ENCODE peak calls at places on chromosomes 13 and 19, in five cellular contexts. F is epithelial cell of esophagus, M is HCT116, C is tibial artery, R is body of pancreas. K is an unnamed sample.

GRCh38 chr13:111664696-111665095 is 344.3 kb downstream of the TEX29 start:
- DNase-seq in F (no peak), M (no peak), C (no peak), R (no peak), K (no peak)

GRCh38 chr19:4390862-4391693 is 9.3 kb downstream of the SH3GL1 start:
- DNase-seq in F (peak; percentile 69), M (no peak), C (peak; percentile 65), R (no peak), K (peak; percentile 69)

GRCh38 chr13:25489238-25489637 is 117.5 kb downstream of the ATP8A2 start:
- DNase-seq in F (no peak), M (no peak), C (no peak), R (no peak), K (no peak)

GRCh38 chr19:6062274-6062673 is 48.0 kb downstream of the RFX2 start:
- DNase-seq in F (no peak), M (no peak), C (peak; percentile 79), R (no peak), K (peak; percentile 61)

GRCh38 chr13:103238441-103238840 is 172.2 kb upstream of the SLC10A2 start:
- DNase-seq in F (no peak), M (no peak), C (no peak), R (no peak), K (no peak)

GRCh38 chr19:30817965-30818364 is 445.8 kb downstream of the ZNF536 start:
- DNase-seq in F (no peak), M (no peak), C (no peak), R (no peak), K (no peak)

GRCh38 chr13:101649490-101650126 is 197.1 kb downstream of the ITGBL1 start:
- DNase-seq in F (peak; percentile 94), M (no peak), C (no peak), R (no peak), K (peak; percentile 93)

GRCh38 chr13:49858183-49858856 is 65.8 kb upstream of the KPNA3 start:
- DNase-seq in F (peak; percentile 96), M (no peak), C (no peak), R (peak; percentile 27), K (peak; percentile 97)

GRCh38 chr13:106919638-106920037 is 351.7 kb upstream of the ARGLU1 start:
- DNase-seq in F (no peak), M (no peak), C (no peak), R (no peak), K (no peak)

GRCh38 chr13:113932060-113932459 is 41.8 kb downstream of the C13orf46 start:
- DNase-seq in F (no peak), M (no peak), C (no peak), R (peak; percentile 9), K (no peak)

GRCh38 chr13:26348966-26349365 is 95.0 kb downstream of the CDK8 start:
- DNase-seq in F (no peak), M (no peak), C (no peak), R (no peak), K (no peak)

GRCh38 chr19:38317104-38317612 is 1.4 kb upstream of the YIF1B start:
- DNase-seq in F (no peak), M (no peak), C (no peak), R (no peak), K (no peak)

GRCh38 chr19:18743281-18743825 is 47.8 kb downstream of the COMP start:
- DNase-seq in F (peak; percentile 13), M (no peak), C (no peak), R (peak; percentile 42), K (peak; percentile 95)

GRCh38 chr19:16066611-16067104 is 9.6 kb upstream of the TPM4 start:
- DNase-seq in F (peak; percentile 59), M (peak; percentile 80), C (peak; percentile 74), R (no peak), K (peak; percentile 63)

DNA sequence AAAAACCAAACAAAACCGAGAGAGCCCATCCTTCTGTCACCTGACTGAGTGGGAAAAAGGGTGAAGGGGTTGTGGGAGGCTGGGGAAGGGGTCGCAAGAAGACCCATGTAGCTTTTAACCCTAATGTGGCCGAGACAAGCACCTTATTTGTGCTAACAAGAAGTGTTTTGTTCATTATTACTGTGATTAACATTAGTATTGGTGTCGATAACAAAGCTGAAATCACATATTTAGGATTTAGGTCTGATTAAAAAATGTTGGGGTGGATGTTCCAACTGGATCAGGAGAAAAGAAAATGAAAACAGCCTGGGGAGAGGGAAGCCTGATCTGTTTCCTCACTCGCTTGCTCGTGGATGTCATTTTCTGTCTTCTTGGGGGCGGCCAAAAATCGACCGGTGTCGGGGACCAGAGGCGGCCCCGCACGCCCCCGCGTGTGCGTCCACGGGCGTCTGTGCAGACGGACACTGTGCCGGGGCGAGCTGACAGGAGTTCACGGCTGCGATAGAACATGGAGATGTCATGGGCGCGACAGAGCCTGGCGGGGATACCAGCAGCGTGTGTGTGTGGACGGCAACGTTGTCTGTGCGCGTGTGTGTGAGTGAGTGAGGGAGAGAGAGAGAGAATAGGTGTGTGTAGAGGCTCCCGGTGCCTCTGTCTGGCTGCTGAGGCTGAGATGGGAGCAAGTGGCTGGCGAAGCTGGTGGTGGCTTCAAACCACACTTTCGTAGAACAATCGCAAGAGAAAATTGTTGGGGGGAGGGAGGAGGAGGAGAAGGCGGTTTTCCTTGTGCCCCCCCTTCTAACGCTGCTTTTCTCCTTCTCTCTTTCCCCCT is 29.1 kb downstream of the NFIX start:
- DNase-seq in F (no peak), M (no peak), C (no peak), R (no peak), K (no peak)
- H3K4me3 ChIP-seq in F (peak overlapping the region; percentile 46), M (no peak overlapping the region), C (peak overlapping the region; percentile 50), R (no peak overlapping the region), K (peak overlapping the region; percentile 67)

DNA sequence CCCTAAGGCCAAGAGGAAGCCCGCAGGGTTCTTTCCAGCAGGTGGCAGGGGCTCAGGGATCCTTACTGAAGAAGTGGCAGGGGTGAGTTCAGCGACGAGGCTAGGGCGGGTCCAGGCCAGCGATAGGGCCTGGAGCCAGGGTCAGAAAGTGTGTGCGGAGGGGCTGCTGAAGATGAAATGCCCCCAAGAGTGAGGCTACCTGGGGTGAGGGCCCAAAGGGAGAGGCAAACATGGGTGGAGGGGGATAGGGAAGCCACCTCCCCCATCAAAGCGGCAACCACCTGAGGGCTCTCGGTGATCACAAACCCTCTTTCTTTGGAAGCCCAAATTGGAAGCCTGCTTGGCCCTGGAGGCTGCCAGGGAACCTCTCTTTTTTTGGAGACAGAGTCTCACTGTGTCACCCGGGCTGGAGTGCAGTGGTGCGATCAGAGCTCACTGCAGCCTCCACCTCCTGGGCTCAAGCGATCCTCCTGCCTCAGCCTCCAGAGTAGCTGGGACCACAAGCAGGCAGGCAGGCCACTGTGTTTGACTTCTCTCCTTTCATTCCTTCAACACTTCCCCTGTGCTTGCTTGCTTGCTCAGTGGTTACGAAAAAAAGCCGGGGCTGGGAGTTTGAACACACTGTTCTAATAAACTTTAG is 1.2 kb upstream of the ATP8B3 start:
- DNase-seq in F (no peak), M (no peak), C (no peak), R (no peak), K (no peak)
- TF ChIP-seq CTCF in F (no peak), M (peak; percentile 0), C (no peak), R (no peak), K (no peak)

GRCh38 chr13:33543089-33543459 is 257.5 kb upstream of the STARD13 start:
- DNase-seq in F (no peak), M (no peak), C (no peak), R (no peak), K (no peak)

GRCh38 chr13:33545492-33545891 is 259.9 kb upstream of the STARD13 start:
- DNase-seq in F (no peak), M (no peak), C (no peak), R (no peak), K (no peak)

GRCh38 chr13:33542309-33543088 is 256.9 kb upstream of the STARD13 start:
- DNase-seq in F (peak; percentile 100), M (peak; percentile 97), C (peak; percentile 99), R (peak; percentile 99), K (peak; percentile 100)

GRCh38 chr13:33543631-33544030 is 258.1 kb upstream of the STARD13 start:
- DNase-seq in F (peak; percentile 14), M (no peak), C (no peak), R (no peak), K (no peak)

DNA sequence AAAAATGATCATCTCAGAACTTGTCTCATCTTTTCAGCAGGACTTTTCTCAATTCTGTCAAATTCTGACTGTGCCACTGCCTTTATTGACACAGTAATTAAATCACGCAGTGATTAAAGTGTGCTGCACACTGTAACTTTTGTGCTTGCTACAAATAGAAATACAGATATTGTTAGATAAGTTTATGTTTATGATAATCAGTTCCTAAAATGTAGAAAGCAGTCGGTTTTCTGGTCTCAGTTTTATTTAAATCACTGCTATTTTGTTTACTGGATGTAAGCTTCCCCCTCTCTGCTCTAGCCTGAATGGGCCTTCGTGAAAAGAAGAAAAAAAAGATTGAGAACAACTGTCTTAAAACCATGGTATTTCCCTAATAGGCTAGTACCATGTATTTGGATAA is 258.8 kb upstream of the STARD13 start:
- DNase-seq in F (no peak), M (no peak), C (no peak), R (no peak), K (no peak)
- H3K4me3 ChIP-seq in F (no peak overlapping the region), M (no peak overlapping the region), C (no peak overlapping the region), R (no peak overlapping the region), K (no peak overlapping the region)

DNA sequence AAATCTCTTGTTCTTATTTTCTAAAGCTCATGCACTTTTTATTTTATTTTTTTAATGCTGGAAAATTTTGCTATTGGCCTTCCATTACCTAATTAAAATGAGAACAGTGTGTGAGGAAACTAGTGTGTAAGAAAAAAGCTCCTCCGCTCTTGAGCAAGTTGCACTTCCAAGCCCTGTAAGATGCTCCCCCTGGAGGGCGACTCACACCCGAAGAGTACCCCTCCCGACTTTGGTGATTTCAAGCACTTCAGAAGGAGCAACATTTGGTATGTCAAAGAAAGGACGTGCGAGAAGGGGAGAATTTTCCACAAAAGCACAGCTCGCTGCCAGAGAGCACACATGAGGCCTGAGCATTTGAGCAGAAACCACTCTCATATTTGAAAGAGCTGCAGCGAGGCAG is 504.3 kb downstream of the FGF9 start:
- DNase-seq in F (no peak), M (no peak), C (no peak), R (no peak), K (no peak)
- TF ChIP-seq CTCF in F (no peak), M (no peak), C (no peak), R (no peak), K (no peak)